ENCODE peak calls at places on chromosome 20, in six cellular contexts. I, E, B, D, Q and J are unnamed samples.

GRCh38 chr20:61134286-61135035 is 117.6 kb upstream of the CDH4 start:
- DNase-seq in I (no peak), E (no peak), B (no peak), D (no peak), Q (no peak), J (no peak)

GRCh38 chr20:4065405-4065841 is 50.1 kb upstream of the RNF24 start:
- DNase-seq in I (no peak), E (no peak), B (no peak), D (peak), Q (no peak), J (no peak)

GRCh38 chr20:1816384-1817381 is 78.5 kb upstream of the SIRPA start:
- DNase-seq in I (no peak), E (peak), B (no peak), D (peak), Q (no peak), J (no peak)

GRCh38 chr20:50251992-50252491 is 61.4 kb downstream of the CEBPB start:
- DNase-seq in I (no peak), E (peak), B (no peak), D (peak), Q (no peak), J (no peak)

GRCh38 chr20:32354592-32355416 is 3.3 kb upstream of the ASXL1 start:
- DNase-seq in I (peak), E (peak), B (peak), D (peak), Q (no peak), J (peak)

GRCh38 chr20:21509597-21510331 is 4.1 kb downstream of the NKX2-2 start:
- DNase-seq in I (no peak), E (peak), B (peak), D (peak), Q (no peak), J (no peak)

GRCh38 chr20:39874049-39874893 is 814.8 kb downstream of the MAFB start:
- DNase-seq in I (peak), E (peak), B (peak), D (peak), Q (peak), J (peak)

GRCh38 chr20:2386516-2387179 is 5.9 kb downstream of the TGM6 start:
- DNase-seq in I (no peak), E (peak), B (no peak), D (peak), Q (no peak), J (no peak)

GRCh38 chr20:33984320-33984719 is 9.4 kb upstream of the RALY start:
- DNase-seq in I (no peak), E (no peak), B (no peak), D (no peak), Q (no peak), J (no peak)

GRCh38 chr20:44017905-44018683 is 103.4 kb downstream of the TOX2 start:
- DNase-seq in I (no peak), E (peak), B (peak), D (peak), Q (no peak), J (peak)

GRCh38 chr20:48211847-48212246 is 426.6 kb upstream of the SULF2 start:
- DNase-seq in I (no peak), E (no peak), B (no peak), D (no peak), Q (no peak), J (no peak)

GRCh38 chr20:13017883-13018535 is 9.2 kb downstream of the SPTLC3 start:
- DNase-seq in I (no peak), E (peak), B (no peak), D (no peak), Q (no peak), J (no peak)

GRCh38 chr20:39112196-39112743 is 150.1 kb downstream of the DHX35 start:
- DNase-seq in I (no peak), E (peak), B (no peak), D (peak), Q (peak), J (peak)

GRCh38 chr20:15011631-15012030 is 674.2 kb upstream of the FLRT3 start:
- DNase-seq in I (no peak), E (no peak), B (no peak), D (no peak), Q (no peak), J (no peak)